ENCODE peak calls at places on chromosomes 12 and 14, in nine cellular contexts. D, X, M, B, H, J, T, K and G are unnamed samples.

GRCh38 chr12:32560520-32560919 is 118.6 kb upstream of the DNM1L start:
- DNase-seq in D (no peak), X (no peak), M (no peak), B (no peak), H (no peak), J (no peak), T (no peak), K (no peak), G (no peak)

GRCh38 chr12:46374286-46374685 is 1.7 kb upstream of the SLC38A2 start:
- DNase-seq in D (no peak), X (no peak), M (no peak), B (no peak), H (no peak), J (no peak), T (no peak), K (no peak), G (no peak)

GRCh38 chr12:51863921-51864700 is 15.6 kb upstream of the FIGNL2 start:
- DNase-seq in D (no peak), X (peak), M (no peak), B (no peak), H (no peak), J (no peak), T (peak), K (peak), G (peak)

GRCh38 chr12:106023034-106023433 is 115.7 kb downstream of the NUAK1 start:
- DNase-seq in D (no peak), X (no peak), M (no peak), B (no peak), H (no peak), J (no peak), T (no peak), K (no peak), G (no peak)

GRCh38 chr14:61280526-61281185 is 482 bp downstream of the TMEM30B start:
- DNase-seq in D (peak), X (peak), M (peak), B (peak), H (no peak), J (peak), T (peak), K (peak), G (peak)

GRCh38 chr12:88842314-88842713 is 262.0 kb upstream of the KITLG start:
- DNase-seq in D (no peak), X (no peak), M (no peak), B (no peak), H (no peak), J (no peak), T (no peak), K (no peak), G (no peak)

GRCh38 chr12:127145929-127146789 is 1120.8 kb upstream of the TMEM132C start:
- DNase-seq in D (no peak), X (peak), M (no peak), B (peak), H (no peak), J (peak), T (no peak), K (no peak), G (no peak)

GRCh38 chr12:54595471-54595870 is 7.0 kb upstream of the PPP1R1A start:
- DNase-seq in D (no peak), X (no peak), M (no peak), B (no peak), H (no peak), J (no peak), T (no peak), K (no peak), G (no peak)

DNA sequence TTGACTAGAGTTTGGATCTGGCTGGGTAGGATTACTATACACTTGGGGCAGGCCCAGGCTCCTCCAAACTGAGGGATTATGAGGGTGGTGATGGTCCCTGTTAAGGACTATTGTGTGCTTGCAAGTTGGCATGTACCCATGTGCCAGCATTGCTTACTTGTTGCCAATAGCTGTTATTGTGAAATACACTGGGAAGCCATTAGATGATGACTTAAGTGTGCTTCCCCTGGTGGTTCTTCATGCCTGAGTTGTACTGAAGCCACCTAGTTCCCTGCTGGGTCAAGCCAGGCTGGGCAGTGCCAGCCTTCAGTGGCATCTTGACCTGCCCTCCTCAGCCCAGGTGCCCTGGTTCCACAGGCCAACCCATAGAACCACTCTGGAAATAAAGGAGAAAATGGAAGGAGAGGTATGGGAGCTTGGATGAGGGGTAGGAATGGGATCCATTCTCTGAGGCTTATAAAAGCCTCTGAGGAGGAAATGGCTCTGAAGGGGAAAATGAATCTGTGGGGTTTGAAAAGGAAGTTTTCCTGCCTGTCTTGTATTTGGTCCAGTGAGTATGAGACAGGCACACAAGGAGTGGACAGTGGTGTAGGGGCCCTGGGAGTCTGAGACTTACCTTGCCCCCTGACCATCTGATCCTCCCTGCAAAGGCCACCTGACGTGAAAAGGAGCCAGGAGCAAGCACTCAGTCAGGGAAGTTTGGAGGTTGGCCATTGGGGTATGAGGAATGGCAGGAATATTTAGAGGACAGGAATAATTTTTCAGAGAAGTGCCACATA is 724 bp downstream of the LTB4R start:
- DNase-seq in D (no peak), X (no peak), M (no peak), B (no peak), H (no peak), J (no peak), T (no peak), K (no peak), G (no peak)
- TF ChIP-seq CTCF in D (no peak), X (no peak), M (no peak), B (no peak), H (no peak), J (no peak), T (no peak), K (no peak), G (no peak)

DNA sequence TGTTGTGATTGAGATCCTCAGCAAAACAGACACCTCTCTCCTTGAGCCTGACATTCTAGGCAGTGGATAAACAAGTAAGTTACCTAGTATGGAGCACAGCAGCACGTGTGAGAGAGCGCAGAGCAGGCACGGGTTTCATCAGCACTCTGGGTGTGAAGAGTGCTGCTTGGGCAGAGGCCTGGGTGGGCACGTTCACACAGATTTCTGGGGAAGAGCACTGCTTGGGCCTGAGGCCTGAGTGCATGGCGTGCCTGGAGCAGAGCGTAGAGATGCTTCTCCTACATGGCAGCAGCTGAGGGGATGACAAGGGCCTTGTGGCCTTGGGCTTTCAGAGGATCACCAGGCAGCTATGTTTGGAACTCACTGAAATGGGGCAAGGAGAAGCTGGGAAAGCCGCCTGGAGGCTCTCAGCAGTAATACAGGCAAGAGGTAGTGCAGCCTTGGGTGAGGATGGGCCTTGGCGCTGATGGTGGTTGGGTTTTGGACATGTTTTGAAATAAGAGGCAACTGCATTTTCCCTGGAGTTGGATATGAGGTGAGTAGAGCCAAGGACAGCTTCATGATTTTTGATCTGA is 17.6 kb downstream of the CKB start:
- DNase-seq in D (no peak), X (no peak), M (no peak), B (no peak), H (no peak), J (no peak), T (no peak), K (no peak), G (no peak)
- TF ChIP-seq CTCF in D (no peak), X (no peak), M (no peak), B (no peak), H (no peak), J (no peak), T (peak), K (peak), G (peak)

DNA sequence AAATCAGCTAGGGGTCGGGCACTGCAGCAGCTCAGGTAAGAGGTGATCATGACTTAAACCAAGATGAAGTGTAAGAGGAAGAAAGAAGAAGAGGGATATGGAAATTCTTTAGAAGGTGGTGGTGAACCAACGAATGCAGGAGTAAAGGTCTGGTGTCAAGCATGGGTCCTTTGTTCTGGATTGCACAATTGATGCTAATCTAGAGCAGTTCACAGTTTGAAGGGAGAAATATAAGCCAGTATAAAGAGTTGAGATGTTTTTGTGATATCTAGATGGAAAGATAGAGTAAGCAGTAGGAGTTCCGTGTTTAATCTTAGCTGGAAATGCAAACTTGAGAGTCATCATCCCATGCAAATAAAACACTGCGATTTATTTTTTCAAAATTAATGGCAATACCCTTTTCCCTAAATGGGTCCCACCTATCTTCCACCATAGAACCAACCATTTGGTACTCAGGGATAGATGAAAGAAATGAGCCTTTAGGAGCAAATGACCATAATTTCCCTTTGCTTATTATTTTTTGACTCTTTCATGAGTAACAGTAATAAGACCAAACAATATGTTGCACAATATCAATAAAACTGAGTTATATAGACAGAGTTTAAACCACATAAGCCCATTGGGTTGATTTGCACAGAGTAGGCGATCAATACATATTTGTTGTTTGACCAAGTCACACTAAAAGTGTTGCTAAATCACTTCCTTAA is 15.0 kb upstream of the MGP start:
- DNase-seq in D (no peak), X (no peak), M (no peak), B (no peak), H (no peak), J (no peak), T (no peak), K (no peak), G (no peak)
- TF ChIP-seq CTCF in D (no peak), X (no peak), M (no peak), B (no peak), H (no peak), J (no peak), T (no peak), K (no peak), G (no peak)

GRCh38 chr12:94690199-94690695 is 39.9 kb upstream of the TMCC3 start:
- DNase-seq in D (no peak), X (no peak), M (no peak), B (no peak), H (no peak), J (no peak), T (no peak), K (no peak), G (no peak)
- TF ChIP-seq CTCF in D (no peak), X (no peak), M (no peak), B (no peak), H (no peak), J (no peak), T (no peak), K (no peak), G (no peak)

DNA sequence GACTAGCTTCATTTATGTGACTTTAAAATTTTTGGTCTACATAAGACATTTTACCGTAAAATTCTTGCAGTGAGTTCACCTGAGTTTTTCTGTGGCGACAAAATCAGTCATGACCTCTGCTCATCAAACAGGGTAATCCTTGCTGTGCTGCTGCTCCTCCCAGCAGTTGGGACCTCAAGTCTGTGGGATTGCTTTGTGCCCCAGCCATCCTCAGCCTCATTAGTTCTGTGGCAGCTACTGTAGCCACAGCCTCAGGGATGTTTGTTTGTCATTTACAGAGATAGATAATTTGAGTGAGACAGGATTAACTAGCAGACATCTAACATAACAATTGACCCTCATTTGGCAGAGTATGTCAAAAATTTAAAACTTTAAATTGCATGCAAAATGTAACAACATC is 357.0 kb downstream of the PCNX1 start:
- DNase-seq in D (no peak), X (no peak), M (no peak), B (no peak), H (no peak), J (no peak), T (no peak), K (no peak), G (no peak)
- TF ChIP-seq CTCF in D (no peak), X (no peak), M (no peak), B (no peak), H (no peak), J (no peak), T (no peak), K (no peak), G (no peak)

DNA sequence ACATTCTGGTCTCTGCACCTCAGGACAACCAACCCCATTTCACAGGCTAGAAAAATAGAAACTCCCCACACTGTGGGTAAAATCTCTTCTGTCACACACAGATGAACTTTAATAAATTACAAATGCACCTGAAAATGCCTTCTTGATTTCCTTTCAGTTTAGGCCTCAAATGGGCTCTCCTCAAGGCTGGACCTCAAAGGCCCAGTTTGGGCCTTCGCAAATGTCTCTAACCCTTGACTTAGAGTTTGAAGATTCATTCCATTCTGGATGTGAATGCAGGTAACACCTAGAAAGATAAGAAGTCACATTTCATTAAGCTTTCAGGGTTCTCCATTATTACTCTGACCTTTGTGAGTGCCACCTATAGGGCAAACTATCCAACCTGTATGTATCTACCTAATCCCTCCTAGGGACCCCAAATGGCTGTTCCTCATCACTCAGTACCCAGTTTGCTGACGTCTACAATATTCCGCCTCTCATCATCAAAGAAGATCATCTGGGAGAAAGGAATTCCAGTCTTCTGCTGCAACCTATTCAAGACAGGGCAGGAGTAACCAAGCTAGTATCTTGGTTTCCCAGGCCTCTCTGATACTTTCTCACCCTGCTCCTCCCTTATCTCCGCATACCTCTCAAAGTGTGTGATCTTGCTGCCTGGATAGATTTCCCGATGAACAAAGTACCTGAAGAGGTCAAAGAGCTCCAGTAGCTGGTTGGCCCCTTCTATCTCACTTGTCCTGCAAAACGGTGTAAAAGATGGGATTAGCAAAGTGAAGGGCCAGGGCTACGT is 771 bp upstream of the CHMP4A start:
- DNase-seq in D (no peak), X (no peak), M (no peak), B (no peak), H (no peak), J (no peak), T (no peak), K (no peak), G (no peak)
- TF ChIP-seq CTCF in D (no peak), X (no peak), M (no peak), B (no peak), H (no peak), J (no peak), T (no peak), K (no peak), G (no peak)

GRCh38 chr14:77151918-77152588 is 10.5 kb upstream of the ZDHHC22 start:
- DNase-seq in D (peak), X (no peak), M (no peak), B (no peak), H (peak), J (no peak), T (no peak), K (no peak), G (no peak)
- TF ChIP-seq CTCF in D (no peak), X (peak), M (no peak), B (no peak), H (no peak), J (peak), T (peak), K (peak), G (peak)

GRCh38 chr14:35963209-35963608 is 137.1 kb downstream of the BRMS1L start:
- DNase-seq in D (peak), X (no peak), M (no peak), B (no peak), H (no peak), J (no peak), T (no peak), K (peak), G (no peak)

GRCh38 chr14:35956376-35957000 is 130.3 kb downstream of the BRMS1L start:
- DNase-seq in D (no peak), X (no peak), M (no peak), B (no peak), H (no peak), J (no peak), T (no peak), K (no peak), G (no peak)

GRCh38 chr14:35961697-35962274 is 135.6 kb downstream of the BRMS1L start:
- DNase-seq in D (no peak), X (no peak), M (no peak), B (no peak), H (no peak), J (no peak), T (no peak), K (no peak), G (no peak)

GRCh38 chr14:35964736-35965135 is 138.6 kb downstream of the BRMS1L start:
- DNase-seq in D (no peak), X (no peak), M (no peak), B (no peak), H (no peak), J (no peak), T (no peak), K (no peak), G (no peak)

DNA sequence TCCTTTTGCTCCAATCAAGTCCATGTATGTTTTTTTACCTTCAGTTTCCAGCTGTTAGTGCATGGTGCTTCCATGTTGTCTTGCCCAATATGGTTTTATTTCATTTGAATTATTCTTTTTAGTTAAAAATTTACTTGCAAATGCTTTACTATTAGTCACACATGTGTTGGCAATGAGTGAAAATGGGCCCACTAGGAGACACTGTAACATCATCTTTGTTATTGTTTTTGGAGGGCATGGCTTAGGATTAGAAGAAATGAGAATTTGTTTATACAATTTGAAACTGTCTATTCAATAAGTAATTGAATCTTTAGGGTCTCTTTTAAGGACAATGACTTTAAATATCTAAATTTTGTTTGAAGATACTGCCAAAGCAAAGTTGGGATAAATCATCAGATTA is 133.7 kb downstream of the BRMS1L start:
- DNase-seq in D (peak), X (no peak), M (no peak), B (no peak), H (no peak), J (no peak), T (no peak), K (no peak), G (no peak)
- TF ChIP-seq CTCF in D (peak), X (no peak), M (no peak), B (no peak), H (no peak), J (no peak), T (no peak), K (no peak), G (no peak)

DNA sequence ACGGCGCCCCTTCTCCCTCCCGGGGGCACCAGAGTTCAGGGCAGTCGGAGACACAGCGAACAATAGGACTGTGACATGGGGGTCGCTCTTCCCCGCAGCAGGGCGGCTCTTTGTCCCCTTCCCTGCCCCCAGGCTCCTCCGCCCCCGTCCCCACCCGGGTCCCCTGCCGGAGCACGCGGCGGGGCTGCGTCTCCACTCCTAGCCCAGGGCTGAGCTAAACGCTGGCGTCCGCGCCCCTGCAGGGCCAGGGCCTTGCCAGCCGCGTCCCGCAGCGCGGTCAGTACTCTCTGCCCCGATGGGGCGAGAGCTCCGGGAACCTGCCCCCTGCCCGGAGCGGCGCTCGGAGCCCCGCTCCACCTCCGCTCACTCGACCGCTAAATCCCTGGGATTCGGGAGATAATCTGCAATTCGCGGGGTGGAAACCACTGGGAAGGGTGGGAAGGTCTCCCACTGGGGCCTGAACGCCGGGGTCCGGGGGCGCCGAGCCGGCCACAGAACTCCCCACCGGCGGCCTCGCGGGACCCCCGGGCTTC is 825 bp upstream of the CCDC85C start:
- DNase-seq in D (peak), X (no peak), M (no peak), B (no peak), H (no peak), J (no peak), T (peak), K (peak), G (peak)
- TF ChIP-seq CTCF in D (no peak), X (no peak), M (no peak), B (no peak), H (no peak), J (no peak), T (no peak), K (no peak), G (no peak)